ENCODE peak calls at places on chromosomes 13 and 19, in nine cellular contexts. N is stimulated activated CD8-positive, alpha-beta memory T cell treated with anti-CD3 and anti-CD28 coated beads, Interleukin-4, amount 100 ng/mL, for 4 hours; I is mammary epithelial cell; B is iPS DF 19.7; Y is stromal cell of bone marrow; C is NCI-H2081; M is EL; W is testis; Z is GM23248. S is an unnamed sample.

GRCh38 chr13:28046981-28047380 is 53.4 kb downstream of the FLT3 start:
- DNase-seq in N (no peak), I (no peak), B (no peak), Y (no peak), C (no peak), M (peak), W (no peak), Z (peak), S (no peak)

GRCh38 chr13:77267362-77267761 is 59.5 kb downstream of the MYCBP2 start:
- DNase-seq in N (no peak), I (no peak), B (no peak), Y (peak), C (no peak), M (peak), W (no peak), Z (peak), S (no peak)

GRCh38 chr19:50804420-50805272 is 14.4 kb downstream of the ACP4 start:
- DNase-seq in N (peak), I (peak), B (peak), Y (peak), C (peak), M (peak), W (peak), Z (peak), S (peak)

GRCh38 chr13:37956536-37956935 is 87.0 kb upstream of the TRPC4 start:
- DNase-seq in N (no peak), I (peak), B (no peak), Y (no peak), C (no peak), M (no peak), W (no peak), Z (no peak), S (no peak)

GRCh38 chr13:43077906-43078305 is 54.5 kb downstream of the DNAJC15 start:
- DNase-seq in N (no peak), I (no peak), B (no peak), Y (no peak), C (no peak), M (no peak), W (no peak), Z (no peak), S (no peak)

GRCh38 chr13:102799544-102800144 is 725 bp downstream of the BIVM start:
- DNase-seq in N (peak), I (peak), B (no peak), Y (no peak), C (no peak), M (no peak), W (peak), Z (peak), S (no peak)

GRCh38 chr19:47229674-47230121 is 1.3 kb downstream of the BBC3 start:
- DNase-seq in N (no peak), I (no peak), B (no peak), Y (no peak), C (no peak), M (no peak), W (peak), Z (peak), S (no peak)

GRCh38 chr13:30856004-30856790 is 49.9 kb upstream of the MEDAG start:
- DNase-seq in N (no peak), I (no peak), B (no peak), Y (no peak), C (no peak), M (no peak), W (no peak), Z (no peak), S (no peak)

GRCh38 chr13:110116072-110116487 is 190.9 kb downstream of the COL4A1 start:
- DNase-seq in N (no peak), I (no peak), B (no peak), Y (no peak), C (no peak), M (peak), W (peak), Z (peak), S (no peak)

GRCh38 chr19:2428027-2428690 is 773 bp upstream of the TIMM13 start:
- DNase-seq in N (no peak), I (no peak), B (no peak), Y (no peak), C (peak), M (no peak), W (peak), Z (peak), S (no peak)

GRCh38 chr13:99432637-99433542 is 68.4 kb upstream of the TM9SF2 start:
- DNase-seq in N (peak), I (peak), B (no peak), Y (peak), C (no peak), M (peak), W (peak), Z (peak), S (peak)

GRCh38 chr19:731000-731399 is 19.9 kb upstream of the MISP start:
- DNase-seq in N (no peak), I (no peak), B (no peak), Y (no peak), C (no peak), M (no peak), W (no peak), Z (no peak), S (no peak)

GRCh38 chr13:44844786-44845185 is 144.5 kb downstream of the NUFIP1 start:
- DNase-seq in N (no peak), I (peak), B (no peak), Y (no peak), C (no peak), M (no peak), W (no peak), Z (no peak), S (no peak)

S was measured in esophagus squamous epithelium.